ENCODE peak calls at places on chromosomes 12 and 14, in eight cellular contexts. D, C, F, Y, R, E, H and W are unnamed samples.

GRCh38 chr12:63846249-63846967 is 1.9 kb downstream of the SRGAP1 start:
- DNase-seq in Y (no peak), E (no peak), H (peak), F (no peak), D (no peak), R (no peak), C (no peak), W (no peak)

GRCh38 chr12:28699029-28699428 is 450.0 kb upstream of the FAR2 start:
- DNase-seq in H (no peak), Y (no peak), C (no peak), E (no peak), D (no peak), R (no peak), F (no peak), W (no peak)

GRCh38 chr12:70400124-70400523 is 34.0 kb downstream of the KCNMB4 start:
- DNase-seq in F (no peak), Y (no peak), R (no peak), C (no peak), E (no peak), H (no peak), D (no peak), W (no peak)

GRCh38 chr12:4308334-4308960 is 12.6 kb upstream of the TIGAR start:
- DNase-seq in R (peak), Y (no peak), E (no peak), F (no peak), C (no peak), H (peak), D (no peak), W (no peak)

GRCh38 chr14:104883681-104884361 is 18.8 kb downstream of the CEP170B start:
- DNase-seq in D (peak), Y (no peak), F (no peak), E (peak), H (peak), R (no peak), C (no peak), W (no peak)

GRCh38 chr12:33794954-33795353 is 227.3 kb upstream of the ALG10 start:
- DNase-seq in R (no peak), E (no peak), H (no peak), D (no peak), F (no peak), Y (no peak), C (no peak), W (no peak)

GRCh38 chr14:38233218-38233617 is 22.7 kb downstream of the CLEC14A start:
- DNase-seq in C (no peak), R (no peak), D (no peak), H (no peak), E (no peak), F (no peak), Y (no peak), W (no peak)

GRCh38 chr12:22687677-22688076 is 62.7 kb downstream of the ETNK1 start:
- DNase-seq in E (no peak), H (no peak), C (no peak), Y (no peak), F (peak), R (no peak), D (no peak), W (no peak)

GRCh38 chr12:50765325-50765911 is 1.5 kb downstream of the ATF1 start:
- DNase-seq in D (no peak), F (peak), E (no peak), Y (peak), C (peak), H (peak), R (peak), W (no peak)

GRCh38 chr14:84420236-84420635 is 1109.7 kb upstream of the FLRT2 start:
- DNase-seq in D (no peak), E (no peak), H (no peak), Y (no peak), R (no peak), F (peak), C (no peak), W (no peak)

GRCh38 chr14:79783061-79783460 is 428.2 kb downstream of the DIO2 start:
- DNase-seq in E (no peak), Y (no peak), D (no peak), C (no peak), H (no peak), F (no peak), R (no peak), W (no peak)

GRCh38 chr14:30443368-30444007 is 115.5 kb upstream of the G2E3 start:
- DNase-seq in R (peak), E (no peak), Y (no peak), C (peak), H (no peak), D (no peak), F (peak), W (no peak)

GRCh38 chr12:59396519-59396918 is 199.3 kb upstream of the SLC16A7 start:
- DNase-seq in H (no peak), R (no peak), E (no peak), D (no peak), Y (no peak), C (no peak), F (no peak), W (no peak)
- TF ChIP-seq CTCF in H (no peak), R (no peak), E (no peak), D (no peak), Y (no peak), C (no peak), F (no peak), W (no peak)

GRCh38 chr14:22303589-22304195 is 285.3 kb downstream of the DAD1 start:
- DNase-seq in C (no peak), F (peak), Y (no peak), H (no peak), D (no peak), E (no peak), R (no peak), W (no peak)
- TF ChIP-seq CTCF in C (peak), F (peak), Y (peak), H (peak), D (peak), E (peak), R (peak), W (peak)

GRCh38 chr14:99532310-99532709 is 51.1 kb downstream of the CCNK start:
- DNase-seq in R (no peak), F (no peak), Y (no peak), D (no peak), C (no peak), H (no peak), E (no peak), W (no peak)
- TF ChIP-seq CTCF in R (no peak), F (no peak), Y (no peak), D (no peak), C (no peak), H (no peak), E (no peak), W (no peak)

DNA sequence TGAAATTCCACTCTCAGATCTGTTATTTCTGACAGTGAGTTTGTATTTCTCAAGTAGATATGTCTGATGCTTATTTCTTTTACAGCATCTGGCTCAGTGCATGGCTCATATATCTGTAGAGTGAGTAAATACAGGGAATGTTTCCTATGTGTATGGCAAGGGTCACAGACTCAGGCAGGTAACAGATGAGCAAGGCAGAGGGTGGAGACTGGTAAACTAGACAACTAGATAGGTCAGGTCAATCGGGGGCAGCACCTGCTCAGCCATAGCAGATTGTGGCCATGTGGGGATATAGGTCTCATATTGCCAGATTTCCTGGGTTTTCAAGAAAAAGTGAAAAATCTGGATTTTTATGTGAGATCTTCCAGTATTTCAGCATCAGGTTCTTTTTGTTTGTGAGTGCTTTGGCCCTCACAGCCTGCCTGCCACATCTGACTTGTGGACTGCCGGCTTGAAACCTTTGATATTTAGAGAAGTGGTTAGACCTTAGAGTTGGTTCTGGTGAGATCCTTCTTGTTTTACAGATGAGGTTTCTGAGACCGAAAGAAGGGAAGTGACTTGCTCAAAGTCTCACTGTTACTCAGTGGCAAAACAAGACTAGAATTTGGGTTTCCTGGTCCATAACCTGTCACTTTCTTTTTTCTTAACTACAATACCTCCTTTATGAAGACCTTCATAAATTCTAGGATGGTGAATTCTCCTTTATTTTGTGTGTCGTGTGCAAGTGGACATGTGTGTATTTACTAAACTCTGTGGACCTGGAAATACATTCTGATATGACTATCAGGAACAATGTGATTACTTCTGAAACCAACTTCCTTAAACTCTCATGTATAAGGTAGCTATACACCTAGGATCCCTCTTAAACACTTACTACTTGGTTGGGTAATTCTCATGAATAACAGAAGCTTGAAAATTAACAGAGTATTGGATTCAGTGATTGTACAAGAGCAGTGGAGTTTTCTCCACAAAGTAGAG is 34.4 kb downstream of the PROX2 start:
- DNase-seq in F (no peak), H (no peak), Y (no peak), C (no peak), E (no peak), D (no peak), R (no peak), W (no peak)
- TF ChIP-seq CTCF in F (no peak), H (no peak), Y (no peak), C (no peak), E (no peak), D (no peak), R (no peak), W (no peak)